ENCODE peak calls at places on chromosome 20, in four cellular contexts. C is uterus, R is psoas muscle, K is upper lobe of right lung. N is an unnamed sample. For H3K4me1, the result is how much of the 10 kb centered on the place peaks cover.

GRCh38 chr20:9103955-9104354 is 35.1 kb downstream of the PLCB4 start:
- DNase-seq in C (no peak), R (no peak), K (no peak), N (no peak)

GRCh38 chr20:1803216-1804128 is 91.7 kb upstream of the SIRPA start:
- DNase-seq in R (peak), C (no peak), K (peak), N (peak)

GRCh38 chr20:10074513-10074912 is 39.7 kb downstream of the ANKEF1 start:
- DNase-seq in R (no peak), K (no peak), C (no peak), N (no peak)

GRCh38 chr20:11051146-11051545 is 377.3 kb upstream of the JAG1 start:
- DNase-seq in C (no peak), R (no peak), K (no peak), N (no peak)

GRCh38 chr20:63521602-63522001 is 1.0 kb downstream of the PPDPF start:
- DNase-seq in C (peak), R (peak), K (no peak), N (peak)

GRCh38 chr20:11159728-11160127 is 485.9 kb upstream of the JAG1 start:
- DNase-seq in R (no peak), K (no peak), C (no peak), N (no peak)

GRCh38 chr20:10357061-10357708 is 76.8 kb downstream of the MKKS start:
- DNase-seq in R (no peak), C (no peak), K (no peak), N (no peak)

GRCh38 chr20:5001174-5002076 is at the start of gene SLC23A2:
- DNase-seq in R (peak), K (peak), C (peak), N (peak)

GRCh38 chr20:54078296-54078695 is 7.9 kb upstream of the BCAS1 start:
- DNase-seq in R (no peak), C (no peak), K (no peak), N (no peak)

GRCh38 chr20:62159835-62160234 is 16.3 kb downstream of the SS18L1 start:
- DNase-seq in C (no peak), K (no peak), R (no peak), N (no peak)

GRCh38 chr20:49894073-49894470 is 21.3 kb downstream of the SPATA2 start:
- DNase-seq in C (no peak), R (no peak), K (no peak), N (no peak)

GRCh38 chr20:17430515-17430914 is 100.7 kb downstream of the BFSP1 start:
- DNase-seq in R (no peak), K (no peak), C (no peak), N (no peak)

GRCh38 chr20:50788045-50788867 is 6.6 kb upstream of the BCAS4 start:
- DNase-seq in C (peak), K (no peak), R (peak), N (no peak)

GRCh38 chr20:35040090-35040489 is 52.5 kb downstream of the TRPC4AP start:
- DNase-seq in K (no peak), R (no peak), C (no peak), N (no peak)

GRCh38 chr20:52801628-52802006 is 170.5 kb upstream of the TSHZ2 start:
- DNase-seq in C (no peak), R (no peak), K (no peak), N (no peak)

GRCh38 chr20:43681991-43682410 is 15.1 kb downstream of the MYBL2 start:
- DNase-seq in R (no peak), K (no peak), C (no peak), N (no peak)

GRCh38 chr20:60899320-60899719 is 352.7 kb upstream of the CDH4 start:
- DNase-seq in R (no peak), C (no peak), K (no peak), N (no peak)

GRCh38 chr20:17648782-17649730 is 33.0 kb downstream of the RRBP1 start:
- DNase-seq in R (peak), C (peak), K (peak), N (peak)

GRCh38 chr20:25325997-25326396 is 64.6 kb downstream of the ABHD12 start:
- DNase-seq in R (no peak), C (no peak), K (no peak), N (no peak)

GRCh38 chr20:15949391-15949790 is 623.9 kb downstream of the KIF16B start:
- DNase-seq in C (no peak), K (no peak), R (no peak), N (no peak)

GRCh38 chr20:25148181-25148981 is 47.1 kb upstream of the ENTPD6 start:
- DNase-seq in R (peak), C (no peak), K (no peak), N (peak)

GRCh38 chr20:59151820-59152219 is 11.8 kb upstream of the ZNF831 start:
- DNase-seq in K (no peak), R (no peak), C (no peak), N (no peak)

GRCh38 chr20:29689411-29690225 is 1567.8 kb upstream of the DEFB115 start:
- DNase-seq in R (peak), C (no peak), K (no peak), N (peak)

GRCh38 chr20:24780648-24781047 is 168.4 kb upstream of the CST7 start:
- DNase-seq in R (peak), K (peak), C (no peak), N (no peak)

GRCh38 chr20:63696311-63696627 is 183 bp upstream of the TNFRSF6B start:
- DNase-seq in R (no peak), K (peak), C (no peak), N (no peak)

GRCh38 chr20:45518282-45518681 is 2.9 kb upstream of the SPINT3 start:
- DNase-seq in C (no peak), K (no peak), R (no peak), N (no peak)

GRCh38 chr20:31440012-31440659 is at the start of gene DEFB123:
- DNase-seq in K (no peak), R (no peak), C (no peak), N (no peak)
- TF ChIP-seq CTCF in K (no peak), R (no peak), C (no peak), N (no peak)

DNA sequence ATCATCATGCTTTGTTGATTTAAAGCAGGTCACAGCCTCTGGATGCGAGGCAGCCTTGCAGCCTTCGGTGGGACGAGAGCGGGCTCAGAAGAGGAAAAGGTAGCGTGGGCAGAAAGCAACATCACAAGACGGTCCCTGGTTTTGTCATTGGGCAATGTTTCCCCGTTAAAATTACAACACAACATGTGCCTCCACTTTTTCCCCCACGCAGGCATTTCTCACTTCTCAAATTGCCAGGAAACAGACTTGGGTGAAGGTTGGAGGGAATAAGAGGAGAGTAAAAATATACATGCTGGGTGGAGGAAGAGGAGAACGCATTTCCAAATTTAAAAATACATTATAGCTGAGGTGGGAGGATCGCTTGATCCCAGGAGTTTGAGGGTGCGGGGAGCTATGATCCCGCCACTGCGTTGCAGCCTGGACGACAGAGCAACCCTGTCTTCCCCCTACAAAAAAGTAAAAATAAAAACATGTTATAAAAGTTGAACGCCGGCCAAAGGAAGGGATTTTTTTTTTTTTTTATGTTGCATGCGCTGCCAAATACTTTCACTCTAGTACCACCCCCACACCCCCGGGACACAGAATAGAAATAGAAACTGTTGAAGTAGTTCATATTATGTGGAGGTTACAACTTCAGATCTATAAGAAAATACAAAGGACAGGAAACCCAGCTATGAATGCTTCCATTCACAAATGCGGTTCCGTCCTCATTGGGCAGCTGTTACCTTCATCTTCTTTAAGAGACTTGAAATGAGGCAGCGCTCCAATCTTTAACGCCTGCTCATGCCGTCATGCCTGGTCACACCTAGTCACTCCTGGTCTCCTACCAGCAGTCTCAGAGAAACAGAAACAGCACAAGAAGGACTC is 13.8 kb upstream of the NAA20 start:
- DNase-seq in R (no peak), C (peak), K (no peak), N (peak)
- H3K4me1 ChIP-seq in R (under half), C (under half), K (under half), N (under half)

GRCh38 chr20:7302256-7302655 is 534.8 kb downstream of the BMP2 start:
- DNase-seq in R (no peak), K (no peak), C (no peak), N (no peak)
- TF ChIP-seq CTCF in R (no peak), K (no peak), C (no peak), N (no peak)

GRCh38 chr20:40225596-40225995 is 463.4 kb downstream of the MAFB start:
- DNase-seq in R (no peak), C (no peak), K (no peak), N (no peak)
- H3K4me1 ChIP-seq in R (under half), C (under half), K (under half), N (under half)

GRCh38 chr20:37519508-37520416 is 1.3 kb upstream of the NNAT start:
- DNase-seq in R (peak), C (no peak), K (no peak), N (peak)
- TF ChIP-seq CTCF in R (no peak), C (no peak), K (peak), N (no peak)

GRCh38 chr20:47700327-47700726 is 85.0 kb downstream of the SULF2 start:
- DNase-seq in C (no peak), K (no peak), R (peak), N (no peak)
- H3K4me1 ChIP-seq in C (under half), K (under half), R (under half), N (under half)

GRCh38 chr20:14191559-14191958 is 145.9 kb downstream of the FLRT3 start:
- DNase-seq in K (no peak), C (no peak), R (no peak), N (no peak)

GRCh38 chr20:14193443-14193842 is 144.0 kb downstream of the FLRT3 start:
- DNase-seq in K (no peak), R (no peak), C (no peak), N (no peak)

GRCh38 chr20:14193885-14194284 is 143.5 kb downstream of the FLRT3 start:
- DNase-seq in R (no peak), K (no peak), C (no peak), N (no peak)

GRCh38 chr20:14189794-14190402 is 147.5 kb downstream of the FLRT3 start:
- DNase-seq in C (no peak), R (no peak), K (no peak), N (no peak)
- TF ChIP-seq CTCF in C (no peak), R (no peak), K (peak), N (peak)

N was measured in heart right ventricle.